ENCODE peak calls at places on chromosomes 2 and 18, in six cellular contexts. One of them, this sample, is unnamed.
A peak's percentile ranks its signal among the peaks of the same experiment; 100 is the strongest.

GRCh38 chr2:217822296-217823252 is 180.2 kb downstream of the TNS1 start:
- DNase-seq in fibroblast of lung: peak; percentile 72
- DNase-seq in erythroblast: no peak
- DNase-seq in foreskin melanocyte: no peak
- DNase-seq in stimulated activated CD4-positive, alpha-beta T cell treated with anti-CD3 and anti-CD28 coated beads, Interleukin-4, amount 100 ng/mL, for 48 hours: no peak
- DNase-seq in RPMI8226: no peak
- DNase-seq in this sample: no peak

GRCh38 chr2:118148133-118148532 is 59.9 kb downstream of the INSIG2 start:
- DNase-seq in stimulated activated CD4-positive, alpha-beta T cell treated with anti-CD3 and anti-CD28 coated beads, Interleukin-4, amount 100 ng/mL, for 48 hours: no peak
- DNase-seq in RPMI8226: no peak
- DNase-seq in fibroblast of lung: no peak
- DNase-seq in erythroblast: no peak
- DNase-seq in foreskin melanocyte: no peak
- DNase-seq in this sample: no peak

GRCh38 chr2:235961711-235962110 is 206.5 kb downstream of the GBX2 start:
- DNase-seq in foreskin melanocyte: no peak
- DNase-seq in fibroblast of lung: no peak
- DNase-seq in RPMI8226: no peak
- DNase-seq in erythroblast: no peak
- DNase-seq in stimulated activated CD4-positive, alpha-beta T cell treated with anti-CD3 and anti-CD28 coated beads, Interleukin-4, amount 100 ng/mL, for 48 hours: no peak
- DNase-seq in this sample: no peak

GRCh38 chr2:37366773-37367172 is 22.3 kb downstream of the QPCT start:
- DNase-seq in erythroblast: no peak
- DNase-seq in foreskin melanocyte: no peak
- DNase-seq in stimulated activated CD4-positive, alpha-beta T cell treated with anti-CD3 and anti-CD28 coated beads, Interleukin-4, amount 100 ng/mL, for 48 hours: peak; percentile 8
- DNase-seq in RPMI8226: no peak
- DNase-seq in fibroblast of lung: no peak
- DNase-seq in this sample: no peak

GRCh38 chr2:184644685-184645084 is 46.4 kb downstream of the ZNF804A start:
- DNase-seq in RPMI8226: no peak
- DNase-seq in fibroblast of lung: peak; percentile 11
- DNase-seq in foreskin melanocyte: no peak
- DNase-seq in erythroblast: no peak
- DNase-seq in stimulated activated CD4-positive, alpha-beta T cell treated with anti-CD3 and anti-CD28 coated beads, Interleukin-4, amount 100 ng/mL, for 48 hours: no peak
- DNase-seq in this sample: no peak

GRCh38 chr2:37625781-37626548 is 45.5 kb downstream of the CDC42EP3 start:
- DNase-seq in fibroblast of lung: peak; percentile 97
- DNase-seq in erythroblast: no peak
- DNase-seq in RPMI8226: peak; percentile 83
- DNase-seq in stimulated activated CD4-positive, alpha-beta T cell treated with anti-CD3 and anti-CD28 coated beads, Interleukin-4, amount 100 ng/mL, for 48 hours: peak; percentile 24
- DNase-seq in foreskin melanocyte: no peak
- DNase-seq in this sample: no peak

GRCh38 chr2:178477443-178478099 is 829 bp downstream of the FKBP7 start:
- DNase-seq in stimulated activated CD4-positive, alpha-beta T cell treated with anti-CD3 and anti-CD28 coated beads, Interleukin-4, amount 100 ng/mL, for 48 hours: no peak
- DNase-seq in fibroblast of lung: no peak
- DNase-seq in erythroblast: no peak
- DNase-seq in RPMI8226: no peak
- DNase-seq in foreskin melanocyte: no peak
- DNase-seq in this sample: no peak

GRCh38 chr18:24396082-24396623 is 1.5 kb downstream of the OSBPL1A start:
- DNase-seq in stimulated activated CD4-positive, alpha-beta T cell treated with anti-CD3 and anti-CD28 coated beads, Interleukin-4, amount 100 ng/mL, for 48 hours: no peak
- DNase-seq in foreskin melanocyte: no peak
- DNase-seq in erythroblast: peak; percentile 23
- DNase-seq in RPMI8226: no peak
- DNase-seq in fibroblast of lung: no peak
- DNase-seq in this sample: no peak

GRCh38 chr2:176445831-176446433 is 176.7 kb downstream of the MTX2 start:
- DNase-seq in fibroblast of lung: peak; percentile 74
- DNase-seq in RPMI8226: no peak
- DNase-seq in erythroblast: no peak
- DNase-seq in foreskin melanocyte: no peak
- DNase-seq in stimulated activated CD4-positive, alpha-beta T cell treated with anti-CD3 and anti-CD28 coated beads, Interleukin-4, amount 100 ng/mL, for 48 hours: no peak
- DNase-seq in this sample: no peak

GRCh38 chr2:36507408-36507812 is 90.6 kb downstream of the FEZ2 start:
- DNase-seq in RPMI8226: peak; percentile 58
- DNase-seq in stimulated activated CD4-positive, alpha-beta T cell treated with anti-CD3 and anti-CD28 coated beads, Interleukin-4, amount 100 ng/mL, for 48 hours: peak; percentile 4
- DNase-seq in fibroblast of lung: peak; percentile 57
- DNase-seq in erythroblast: peak; percentile 58
- DNase-seq in foreskin melanocyte: peak; percentile 59
- DNase-seq in this sample: no peak

This sample was measured in CMK.